ENCODE peak calls at places on chromosome 21, in ten cellular contexts. B, E, K, V, Z, U, H, L, C and F are unnamed samples.

GRCh38 chr21:44834231-44834950 is 16.5 kb upstream of the SUMO3 start:
- DNase-seq in H (no peak), E (peak; percentile 41), C (no peak), V (no peak), Z (no peak), B (no peak), K (no peak), L (no peak), U (no peak), F (no peak)

GRCh38 chr21:29022141-29022540 is 2.3 kb upstream of the USP16 start:
- DNase-seq in B (no peak), H (no peak), Z (no peak), C (no peak), E (no peak), V (no peak), L (no peak), U (no peak), K (no peak), F (no peak)

GRCh38 chr21:29196021-29196663 is 65.7 kb downstream of the MAP3K7CL start:
- DNase-seq in C (no peak), H (no peak), B (no peak), Z (no peak), K (no peak), V (peak; percentile 66), U (peak; percentile 52), E (no peak), L (peak; percentile 92), F (peak; percentile 94)

GRCh38 chr21:33198346-33199135 is 31.2 kb upstream of the IFNAR2 start:
- DNase-seq in E (no peak), C (no peak), L (no peak), V (peak; percentile 75), K (no peak), U (peak; percentile 65), B (no peak), Z (no peak), H (peak; percentile 58), F (no peak)

GRCh38 chr21:34900376-34900775 is 148.7 kb downstream of the RUNX1 start:
- DNase-seq in C (no peak), U (no peak), Z (no peak), K (no peak), E (no peak), L (no peak), B (no peak), V (no peak), H (no peak), F (no peak)

GRCh38 chr21:17371470-17371869 is 141.4 kb upstream of the CXADR start:
- DNase-seq in E (no peak), K (no peak), Z (no peak), V (no peak), U (no peak), H (no peak), L (no peak), B (no peak), C (no peak), F (peak; percentile 54)

GRCh38 chr21:35303085-35303484 is 254.0 kb upstream of the RUNX1 start:
- DNase-seq in Z (no peak), E (no peak), C (no peak), U (no peak), B (no peak), H (no peak), V (no peak), L (peak; percentile 72), K (no peak), F (peak; percentile 92)

GRCh38 chr21:17783816-17784598 is 35.1 kb downstream of the C21orf91 start:
- DNase-seq in Z (no peak), H (no peak), U (no peak), L (no peak), B (no peak), C (no peak), E (no peak), K (no peak), V (no peak), F (no peak)

GRCh38 chr21:34337741-34338140 is 26.1 kb upstream of the KCNE2 start:
- DNase-seq in K (no peak), C (peak; percentile 61), U (no peak), H (no peak), V (no peak), Z (no peak), E (no peak), L (peak; percentile 9), B (no peak), F (no peak)

GRCh38 chr21:45016491-45017375 is 57.6 kb upstream of the ADARB1 start:
- DNase-seq in Z (no peak), H (peak; percentile 40), V (peak; percentile 71), L (no peak), K (peak; percentile 10), C (no peak), E (no peak), B (no peak), U (no peak), F (no peak)

GRCh38 chr21:35850029-35850428 is 210.3 kb downstream of the SETD4 start:
- DNase-seq in B (no peak), U (peak; percentile 29), V (no peak), E (no peak), C (no peak), L (no peak), K (no peak), H (no peak), Z (no peak), F (no peak)

GRCh38 chr21:26842976-26843911 is 2.0 kb downstream of the ADAMTS1 start:
- DNase-seq in L (peak; percentile 92), E (peak; percentile 80), H (peak; percentile 96), K (peak; percentile 81), U (peak; percentile 94), Z (peak; percentile 68), B (peak; percentile 69), V (peak; percentile 97), C (peak; percentile 97), F (peak; percentile 95)

GRCh38 chr21:17146426-17146825 is 366.4 kb upstream of the CXADR start:
- DNase-seq in B (no peak), U (no peak), K (no peak), E (no peak), L (no peak), H (no peak), C (no peak), Z (no peak), V (no peak), F (no peak)

GRCh38 chr21:25717491-25718139 is 17.1 kb downstream of the ATP5PF start:
- DNase-seq in U (no peak), Z (no peak), B (no peak), L (no peak), C (no peak), E (no peak), H (no peak), V (no peak), K (no peak), F (peak; percentile 30)

GRCh38 chr21:38957575-38958340 is 152.0 kb downstream of the ETS2 start:
- DNase-seq in Z (no peak), C (no peak), K (no peak), V (no peak), H (no peak), B (no peak), E (no peak), L (no peak), U (no peak), F (peak; percentile 23)

GRCh38 chr21:44957901-44958451 is 18.1 kb downstream of the SLX9 start:
- DNase-seq in U (no peak), Z (no peak), H (peak; percentile 62), V (peak; percentile 68), K (no peak), B (no peak), E (no peak), L (no peak), C (no peak), F (no peak)

GRCh38 chr21:45401916-45402900 is 2.8 kb upstream of the COL18A1 start:
- DNase-seq in H (peak; percentile 49), K (peak; percentile 10), U (no peak), E (no peak), L (no peak), C (no peak), Z (no peak), B (no peak), V (peak; percentile 64), F (no peak)

DNA sequence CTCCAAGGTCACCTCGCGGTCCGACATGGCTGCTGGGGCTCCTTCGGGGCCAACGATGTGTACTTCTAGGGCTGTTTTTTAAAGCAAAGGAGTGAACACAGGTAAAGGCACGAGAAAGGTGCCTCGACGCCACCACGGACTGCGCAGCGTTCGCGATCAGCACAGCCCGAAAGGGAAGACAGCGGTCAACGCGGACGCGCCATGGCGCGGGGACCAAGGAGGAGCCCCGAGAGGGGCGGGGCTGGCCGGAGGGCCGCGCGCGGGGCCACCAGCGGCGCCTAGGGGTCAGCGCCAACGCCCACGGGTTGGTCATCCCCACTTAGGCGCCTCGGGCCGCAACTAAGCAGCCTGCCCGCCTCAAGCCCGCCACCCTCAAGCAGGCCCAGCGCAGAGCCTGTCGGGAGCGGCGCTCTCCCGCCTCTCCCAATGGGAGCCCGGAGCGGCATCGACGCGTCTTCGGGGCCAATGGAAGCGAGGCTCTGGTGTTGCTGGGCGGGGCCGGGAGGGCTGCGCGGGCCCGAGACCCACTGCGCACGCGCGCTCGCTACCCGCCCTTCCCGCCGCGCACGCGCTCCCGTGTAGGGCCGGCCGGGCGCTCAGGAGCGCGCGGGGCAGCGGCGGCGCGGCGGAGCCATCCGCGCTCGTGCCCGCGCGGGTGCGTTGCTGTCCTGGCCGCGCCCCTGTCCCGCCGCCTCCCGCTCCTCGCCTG is at the start of gene DIP2A:
- DNase-seq in H (peak; percentile 99), C (peak; percentile 97), B (peak; percentile 92), Z (peak; percentile 88), U (peak; percentile 84), K (peak; percentile 96), E (peak; percentile 89), V (peak; percentile 98), L (peak; percentile 99), F (peak; percentile 97)
- TF ChIP-seq CTCF in H (no peak), C (no peak), B (peak; percentile 21), Z (no peak), U (no peak), K (no peak), E (no peak), V (no peak), L (no peak), F (no peak)

GRCh38 chr21:42091899-42092508 is 20.9 kb downstream of the UMODL1 start:
- DNase-seq in U (no peak), E (no peak), K (peak; percentile 39), V (no peak), L (no peak), C (no peak), Z (no peak), H (no peak), B (no peak), F (no peak)
- TF ChIP-seq CTCF in U (no peak), E (no peak), K (no peak), V (no peak), L (no peak), C (no peak), Z (no peak), H (no peak), B (no peak), F (no peak)

GRCh38 chr21:31786164-31786920 is 54.4 kb upstream of the SCAF4 start:
- DNase-seq in V (no peak), L (no peak), Z (no peak), B (no peak), U (no peak), C (no peak), K (no peak), H (no peak), E (no peak), F (no peak)
- TF ChIP-seq CTCF in V (no peak), L (no peak), Z (no peak), B (no peak), U (no peak), C (no peak), K (no peak), H (no peak), E (no peak), F (no peak)

DNA sequence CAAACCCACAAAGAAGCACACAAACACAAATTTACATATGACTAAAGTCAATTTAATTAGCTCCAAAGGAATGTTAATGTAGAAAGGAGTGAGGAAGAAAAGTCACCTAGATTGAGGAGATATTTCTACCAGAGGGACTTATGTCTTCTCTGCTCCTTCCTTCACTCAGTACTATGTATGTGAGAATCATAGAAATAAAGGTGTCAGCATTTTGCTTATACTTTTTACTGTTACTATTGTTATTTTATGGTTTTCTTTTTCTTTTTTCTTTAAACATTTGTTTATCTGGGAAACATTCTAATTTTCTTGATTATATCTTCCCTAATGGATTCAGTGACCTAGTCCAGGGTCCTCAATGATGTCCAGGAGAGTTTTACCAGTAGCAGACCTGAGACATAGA is 511.9 kb upstream of the NCAM2 start:
- DNase-seq in C (no peak), H (no peak), E (no peak), U (no peak), L (no peak), V (no peak), K (no peak), B (no peak), Z (no peak), F (no peak)
- TF ChIP-seq CTCF in C (no peak), H (no peak), E (no peak), U (no peak), L (no peak), V (no peak), K (no peak), B (no peak), Z (no peak), F (no peak)